ENCODE peak calls at places on chromosomes 2 and 18, in eight cellular contexts. S is heart left ventricle; R is psoas muscle; V is adrenal gland; J is endothelial cell of umbilical vein; P is IMR-90; Y is CD8-positive, alpha-beta T cell; I is Peyer's patch. U is an unnamed sample. For H3K36me3, the result is how much of the 10 kb centered on the place peaks cover.

GRCh38 chr2:240818543-240819403 is 1.2 kb downstream of the KIF1A start:
- DNase-seq in S (no peak), R (peak), V (no peak), J (no peak), P (no peak), Y (no peak), I (no peak), U (no peak)

GRCh38 chr18:4639628-4640310 is 184.7 kb upstream of the DLGAP1 start:
- DNase-seq in S (no peak), R (no peak), V (no peak), J (no peak), P (no peak), Y (no peak), I (no peak), U (no peak)

GRCh38 chr2:236237468-236238190 is 26.6 kb downstream of the ASB18 start:
- DNase-seq in S (no peak), R (peak), V (no peak), J (no peak), P (no peak), Y (no peak), I (no peak), U (no peak)

GRCh38 chr2:26778076-26778475 is 7.8 kb upstream of the CENPA start:
- DNase-seq in S (no peak), R (no peak), V (no peak), J (no peak), P (no peak), Y (no peak), I (no peak), U (no peak)

GRCh38 chr2:58064136-58064535 is 17.5 kb downstream of the VRK2 start:
- DNase-seq in S (no peak), R (no peak), V (no peak), J (no peak), P (no peak), Y (no peak), I (no peak), U (no peak)

GRCh38 chr2:200397785-200398184 is 91.3 kb downstream of the SPATS2L start:
- DNase-seq in S (no peak), R (no peak), V (no peak), J (no peak), P (peak), Y (no peak), I (no peak), U (no peak)

GRCh38 chr2:230796280-230796862 is 68.4 kb upstream of the ITM2C start:
- DNase-seq in S (no peak), R (no peak), V (peak), J (no peak), P (peak), Y (no peak), I (no peak), U (peak)

GRCh38 chr2:205964111-205964761 is 121.7 kb downstream of the INO80D start:
- DNase-seq in S (no peak), R (no peak), V (no peak), J (peak), P (no peak), Y (no peak), I (no peak), U (no peak)

GRCh38 chr2:134327367-134327766 is 73.5 kb downstream of the MGAT5 start:
- DNase-seq in S (no peak), R (no peak), V (no peak), J (no peak), P (peak), Y (no peak), I (no peak), U (peak)

GRCh38 chr2:2569836-2570235 is 238.8 kb upstream of the MYT1L start:
- DNase-seq in S (no peak), R (peak), V (no peak), J (no peak), P (no peak), Y (no peak), I (no peak), U (no peak)

GRCh38 chr2:108377411-108377810 is 343 bp upstream of the SULT1C4 start:
- DNase-seq in S (no peak), R (no peak), V (no peak), J (no peak), P (peak), Y (no peak), I (no peak), U (peak)

GRCh38 chr2:1366546-1367134 is 46.6 kb upstream of the TPO start:
- DNase-seq in S (peak), R (peak), V (peak), J (no peak), P (no peak), Y (no peak), I (no peak), U (no peak)

GRCh38 chr2:63692002-63692606 is 103.3 kb downstream of the MDH1 start:
- DNase-seq in S (no peak), R (no peak), V (peak), J (peak), P (peak), Y (peak), I (no peak), U (peak)

GRCh38 chr2:6866239-6866745 is 585 bp upstream of the CMPK2 start:
- DNase-seq in S (no peak), R (no peak), V (peak), J (peak), P (peak), Y (peak), I (peak), U (no peak)

GRCh38 chr2:144481666-144482065 is 38.3 kb downstream of the ZEB2 start:
- DNase-seq in S (no peak), R (no peak), V (no peak), J (no peak), P (no peak), Y (no peak), I (no peak), U (no peak)

GRCh38 chr2:119699016-119699606 is 20.1 kb downstream of the TMEM177 start:
- DNase-seq in S (no peak), R (no peak), V (no peak), J (peak), P (no peak), Y (no peak), I (no peak), U (no peak)

GRCh38 chr2:119696494-119697030 is 17.6 kb downstream of the TMEM177 start:
- DNase-seq in S (no peak), R (no peak), V (no peak), J (no peak), P (no peak), Y (no peak), I (no peak), U (no peak)

GRCh38 chr2:119694994-119695521 is 16.1 kb downstream of the TMEM177 start:
- DNase-seq in S (no peak), R (no peak), V (peak), J (peak), P (peak), Y (peak), I (no peak), U (peak)

GRCh38 chr2:119696005-119696404 is 17.0 kb downstream of the TMEM177 start:
- DNase-seq in S (no peak), R (no peak), V (no peak), J (no peak), P (no peak), Y (no peak), I (no peak), U (no peak)

GRCh38 chr2:119697290-119698013 is 18.5 kb downstream of the TMEM177 start:
- DNase-seq in S (no peak), R (no peak), V (no peak), J (no peak), P (no peak), Y (no peak), I (no peak), U (no peak)
- H3K36me3 ChIP-seq in S (under half), R (under half), V (under half), J (under half), P (under half), Y (under half), I (under half), U (under half)

DNA sequence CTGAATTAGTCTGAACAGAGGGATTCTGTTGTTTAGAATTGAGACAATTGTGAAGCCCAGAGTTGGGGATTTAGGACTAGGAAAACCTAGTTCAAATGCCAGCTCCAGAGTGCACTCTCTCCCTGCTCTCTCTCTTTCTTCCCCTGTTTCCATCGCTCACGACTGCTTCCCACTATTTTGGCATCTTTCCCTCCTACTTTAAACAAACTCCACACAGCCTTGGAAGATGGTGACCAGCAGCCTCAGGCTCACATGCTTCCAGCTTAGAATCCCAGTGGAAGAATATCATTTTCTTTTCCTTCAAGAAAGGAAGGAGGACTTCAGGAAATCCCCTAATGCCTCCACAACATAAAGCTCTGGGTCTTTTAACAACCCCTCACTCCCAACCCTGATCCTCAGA is 6.1 kb upstream of the DNMT3A start:
- DNase-seq in S (no peak), R (no peak), V (no peak), J (no peak), P (peak), Y (no peak), I (no peak), U (no peak)
- TF ChIP-seq CTCF in S (no peak), R (no peak), V (no peak), J (no peak), P (no peak), Y (no peak), I (no peak), U (no peak)

DNA sequence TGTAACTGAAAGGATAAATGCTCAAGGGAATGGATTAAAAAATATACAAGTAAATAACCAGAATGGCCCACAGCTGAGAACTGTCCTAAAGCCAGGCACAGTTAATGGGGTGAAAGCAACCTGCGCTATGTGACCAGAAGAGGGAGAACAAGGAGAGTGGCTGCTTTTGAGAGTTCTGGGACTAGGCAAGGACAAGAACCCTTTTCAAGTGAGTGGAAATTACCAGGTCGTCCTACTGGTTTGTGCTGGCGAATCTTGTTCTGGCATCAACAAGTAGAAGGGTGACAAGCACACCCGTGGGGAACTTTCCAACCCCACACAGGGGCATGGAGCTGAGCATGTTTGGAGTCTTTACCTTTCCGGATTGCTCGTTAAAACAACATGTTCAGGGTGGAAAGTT is 82.8 kb downstream of the TMEM17 start:
- DNase-seq in S (no peak), R (no peak), V (no peak), J (no peak), P (peak), Y (no peak), I (no peak), U (no peak)
- H3K27ac ChIP-seq in S (no peak), R (no peak), V (no peak), J (no peak), P (no peak), Y (no peak), I (no peak), U (no peak)

GRCh38 chr2:68824831-68825230 is 46.4 kb downstream of the BMP10 start:
- DNase-seq in S (no peak), R (no peak), V (peak), J (no peak), P (peak), Y (no peak), I (no peak), U (peak)

GRCh38 chr2:68813596-68813995 is 57.6 kb downstream of the BMP10 start:
- DNase-seq in S (no peak), R (no peak), V (no peak), J (no peak), P (no peak), Y (no peak), I (no peak), U (no peak)

GRCh38 chr2:68822207-68822872 is 48.9 kb downstream of the BMP10 start:
- DNase-seq in S (peak), R (no peak), V (no peak), J (no peak), P (no peak), Y (no peak), I (no peak), U (no peak)

GRCh38 chr2:68819556-68819955 is 51.6 kb downstream of the BMP10 start:
- DNase-seq in S (no peak), R (no peak), V (no peak), J (no peak), P (peak), Y (no peak), I (no peak), U (no peak)
- H3K36me3 ChIP-seq in S (half or more), R (under half), V (under half), J (under half), P (under half), Y (half or more), I (under half), U (under half)

GRCh38 chr2:227125506-227125905 is 38.5 kb downstream of the COL4A4 start:
- DNase-seq in S (no peak), R (no peak), V (peak), J (no peak), P (no peak), Y (no peak), I (no peak), U (no peak)
- TF ChIP-seq CTCF in S (no peak), R (no peak), V (peak), J (no peak), P (no peak), Y (no peak), I (no peak), U (peak)

GRCh38 chr2:20634430-20635095 is 16.3 kb downstream of the HS1BP3 start:
- DNase-seq in S (no peak), R (no peak), V (peak), J (no peak), P (peak), Y (no peak), I (no peak), U (peak)

GRCh38 chr2:20635698-20636584 is 15.0 kb downstream of the HS1BP3 start:
- DNase-seq in S (peak), R (peak), V (peak), J (peak), P (peak), Y (peak), I (peak), U (peak)

GRCh38 chr2:20637147-20637546 is 13.8 kb downstream of the HS1BP3 start:
- DNase-seq in S (peak), R (peak), V (peak), J (no peak), P (no peak), Y (no peak), I (no peak), U (no peak)

GRCh38 chr2:20633794-20634259 is 17.1 kb downstream of the HS1BP3 start:
- DNase-seq in S (no peak), R (peak), V (no peak), J (peak), P (no peak), Y (no peak), I (peak), U (no peak)

DNA sequence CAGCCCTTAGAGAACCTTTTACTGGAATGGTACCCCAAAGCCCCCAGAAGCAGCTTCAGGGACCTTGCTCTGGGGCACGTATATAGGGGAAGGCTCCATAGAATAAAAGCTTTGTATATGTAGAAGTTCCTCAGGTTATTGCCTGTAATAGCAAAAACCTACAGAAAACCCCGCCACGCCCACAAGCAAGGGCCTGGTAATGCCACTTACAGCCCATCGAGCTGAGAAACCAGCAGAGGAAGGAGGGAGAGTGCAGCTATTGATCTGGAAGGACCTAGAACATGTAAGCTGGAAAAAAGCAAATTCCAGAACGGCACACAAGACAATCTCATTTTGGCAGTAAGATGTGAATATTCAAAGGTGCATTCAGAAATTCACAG is 15.8 kb downstream of the HS1BP3 start:
- DNase-seq in S (no peak), R (peak), V (no peak), J (peak), P (no peak), Y (no peak), I (peak), U (no peak)
- H3K27ac ChIP-seq in S (peak), R (no peak), V (peak), J (peak), P (no peak), Y (no peak), I (no peak), U (no peak)

U was measured in brain microvascular endothelial cell.